ENCODE peak calls at places on chromosomes 13 and 19, in nine cellular contexts. Q, M, O, V, H, X, C, Y and W are unnamed samples.

GRCh38 chr13:84658881-84659661 is 776.8 kb upstream of the SLITRK1 start:
- DNase-seq in X (no peak), H (no peak), O (no peak), M (peak), Q (no peak), V (no peak), C (no peak), Y (no peak), W (no peak)

GRCh38 chr13:98916403-98916802 is 61.5 kb downstream of the DOCK9 start:
- DNase-seq in X (no peak), Y (no peak), O (no peak), C (no peak), Q (no peak), M (no peak), V (no peak), H (no peak), W (no peak)

GRCh38 chr13:99866781-99867180 is 104.8 kb downstream of the ZIC5 start:
- DNase-seq in V (no peak), Y (no peak), C (no peak), X (no peak), O (no peak), H (no peak), Q (no peak), M (no peak), W (no peak)

GRCh38 chr13:36341718-36342117 is 4.5 kb downstream of the SPART start:
- DNase-seq in Q (no peak), H (no peak), C (no peak), X (no peak), O (no peak), M (peak), V (no peak), Y (no peak), W (no peak)

GRCh38 chr13:47798906-47799305 is 202.2 kb downstream of the SUCLA2 start:
- DNase-seq in M (peak), Q (no peak), Y (no peak), H (no peak), O (no peak), C (no peak), V (no peak), X (no peak), W (no peak)

GRCh38 chr19:16998635-16999194 is 27.9 kb downstream of the CPAMD8 start:
- DNase-seq in O (no peak), X (no peak), C (no peak), Y (no peak), M (no peak), V (no peak), Q (no peak), H (no peak), W (no peak)

GRCh38 chr19:46115396-46116109 is 8.9 kb downstream of the IGFL3 start:
- DNase-seq in M (peak), X (no peak), Y (no peak), C (no peak), O (no peak), H (peak), Q (no peak), V (no peak), W (peak)

GRCh38 chr19:9498183-9498902 is at the start of gene ZNF560:
- DNase-seq in Q (no peak), H (no peak), O (no peak), V (no peak), C (no peak), M (peak), Y (no peak), X (no peak), W (no peak)

GRCh38 chr13:107339209-107339608 is 771.3 kb upstream of the ARGLU1 start:
- DNase-seq in H (no peak), M (peak), Y (no peak), O (no peak), C (no peak), Q (no peak), X (no peak), V (no peak), W (no peak)

GRCh38 chr13:28325022-28325421 is 169.9 kb downstream of the FLT1 start:
- DNase-seq in X (no peak), Y (no peak), M (no peak), H (no peak), V (no peak), Q (no peak), O (no peak), C (no peak), W (no peak)

GRCh38 chr13:29156136-29156535 is 336.0 kb downstream of the MTUS2 start:
- DNase-seq in H (no peak), C (no peak), V (no peak), Q (no peak), M (peak), O (no peak), X (no peak), Y (no peak), W (no peak)

GRCh38 chr19:10230155-10230903 is 802 bp downstream of the S1PR2 start:
- DNase-seq in M (peak), V (peak), C (peak), Y (peak), H (no peak), O (peak), Q (peak), X (peak), W (peak)

GRCh38 chr13:30850204-30850866 is 55.7 kb upstream of the MEDAG start:
- DNase-seq in V (no peak), Q (no peak), Y (no peak), M (no peak), C (no peak), O (no peak), X (no peak), H (no peak), W (no peak)

GRCh38 chr13:57624565-57625435 is 6.7 kb upstream of the PCDH17 start:
- DNase-seq in Q (no peak), X (no peak), O (no peak), H (no peak), M (peak), C (no peak), V (peak), Y (no peak), W (no peak)

GRCh38 chr19:46040125-46040524 is 677 bp downstream of the IGFL4 start:
- DNase-seq in H (no peak), C (peak), Y (no peak), V (no peak), Q (no peak), M (no peak), X (no peak), O (no peak), W (no peak)

GRCh38 chr19:36577271-36577996 is 4.3 kb upstream of the ZNF529 start:
- DNase-seq in X (no peak), Y (no peak), V (no peak), M (peak), H (no peak), Q (no peak), C (no peak), O (no peak), W (no peak)

GRCh38 chr13:112837371-112838037 is 131.5 kb upstream of the MCF2L start:
- DNase-seq in M (no peak), V (no peak), X (no peak), Y (no peak), H (no peak), O (no peak), C (peak), Q (no peak), W (no peak)

GRCh38 chr19:51131780-51132680 is 7.3 kb downstream of the SIGLEC9 start:
- DNase-seq in H (peak), V (peak), Q (no peak), Y (peak), M (peak), C (peak), X (no peak), O (peak), W (no peak)

GRCh38 chr13:41563501-41564001 is 106.2 kb downstream of the RGCC start:
- DNase-seq in C (no peak), Y (no peak), V (no peak), M (peak), O (no peak), H (no peak), X (no peak), Q (no peak), W (no peak)

GRCh38 chr19:42132851-42133528 is 744 bp upstream of the POU2F2 start:
- DNase-seq in H (no peak), C (peak), Q (peak), V (peak), O (peak), M (peak), Y (peak), X (peak), W (peak)

GRCh38 chr13:33577037-33577436 is 240.9 kb upstream of the RFC3 start:
- DNase-seq in C (no peak), O (no peak), M (no peak), H (no peak), X (no peak), Q (no peak), Y (no peak), V (no peak), W (no peak)

GRCh38 chr19:50817941-50818858 is 5.4 kb downstream of the KLK1 start:
- DNase-seq in M (no peak), Q (no peak), O (peak), C (no peak), V (peak), Y (peak), H (no peak), X (no peak), W (no peak)

GRCh38 chr19:43467276-43467675 is 1.9 kb upstream of the LYPD3 start:
- DNase-seq in H (no peak), O (no peak), Y (no peak), C (no peak), X (no peak), M (peak), Q (no peak), V (no peak), W (no peak)

GRCh38 chr13:21980049-21980448 is 309.2 kb downstream of the FGF9 start:
- DNase-seq in O (no peak), M (no peak), H (no peak), X (no peak), V (no peak), C (no peak), Q (no peak), Y (no peak), W (no peak)

GRCh38 chr19:18802354-18802753 is 11.2 kb upstream of the COMP start:
- DNase-seq in Q (no peak), H (no peak), X (no peak), Y (no peak), O (no peak), C (no peak), V (no peak), M (no peak), W (no peak)

GRCh38 chr13:37375071-37375470 is 223.5 kb downstream of the POSTN start:
- DNase-seq in C (no peak), V (no peak), X (no peak), Q (no peak), O (no peak), Y (no peak), H (no peak), M (no peak), W (no peak)

GRCh38 chr13:99151516-99151915 is 49.1 kb upstream of the UBAC2 start:
- DNase-seq in M (peak), X (peak), H (no peak), C (no peak), Q (no peak), O (no peak), Y (no peak), V (no peak), W (no peak)

GRCh38 chr19:1705367-1705766 is 47.9 kb upstream of the ONECUT3 start:
- DNase-seq in C (no peak), H (no peak), M (no peak), O (no peak), V (no peak), X (no peak), Y (no peak), Q (no peak), W (no peak)

GRCh38 chr13:61078976-61079770 is 336.5 kb downstream of the PCDH20 start:
- DNase-seq in H (no peak), V (no peak), X (no peak), C (no peak), Y (no peak), Q (no peak), M (no peak), O (no peak), W (no peak)